ENCODE peak calls at places on chromosomes 16 and 17, in five cellular contexts. O is nucleus accumbens, B is AG04449, G is AG08395, Q is esophagus squamous epithelium. J is an unnamed sample.

GRCh38 chr17:30236807-30237206 is 1.3 kb upstream of the SLC6A4 start:
- DNase-seq in O (no peak), B (no peak), G (peak), Q (no peak), J (peak)

GRCh38 chr17:72387487-72387886 is 266.7 kb downstream of the SOX9 start:
- DNase-seq in O (no peak), B (no peak), G (peak), Q (no peak), J (no peak)

GRCh38 chr17:71188811-71189492 is 931.9 kb upstream of the SOX9 start:
- DNase-seq in O (no peak), B (peak), G (peak), Q (no peak), J (no peak)

GRCh38 chr17:80253631-80254395 is 6.8 kb upstream of the RNF213 start:
- DNase-seq in O (no peak), B (no peak), G (no peak), Q (no peak), J (no peak)

GRCh38 chr17:4215882-4216411 is 47.8 kb downstream of the ANKFY1 start:
- DNase-seq in O (no peak), B (no peak), G (no peak), Q (no peak), J (no peak)

GRCh38 chr16:59973966-59974365 is 1239.8 kb upstream of the GOT2 start:
- DNase-seq in O (no peak), B (no peak), G (no peak), Q (no peak), J (no peak)

GRCh38 chr16:13479549-13479948 is 440.4 kb upstream of the ERCC4 start:
- DNase-seq in O (no peak), B (no peak), G (no peak), Q (no peak), J (no peak)

GRCh38 chr16:74813109-74813641 is 38.6 kb upstream of the FA2H start:
- DNase-seq in O (no peak), B (no peak), G (peak), Q (no peak), J (peak)

GRCh38 chr16:79316004-79316458 is 284.5 kb downstream of the MAF start:
- DNase-seq in O (no peak), B (no peak), G (no peak), Q (no peak), J (no peak)

GRCh38 chr16:50520451-50521245 is 27.5 kb upstream of the NKD1 start:
- DNase-seq in O (peak), B (no peak), G (no peak), Q (no peak), J (peak)

GRCh38 chr16:80652441-80652840 is 111.6 kb downstream of the DYNLRB2 start:
- DNase-seq in O (no peak), B (no peak), G (no peak), Q (no peak), J (no peak)

GRCh38 chr17:50266384-50267073 is 7.7 kb upstream of the TMEM92 start:
- DNase-seq in O (no peak), B (no peak), G (peak), Q (no peak), J (no peak)

GRCh38 chr17:57009737-57010445 is 32.0 kb downstream of the SCPEP1 start:
- DNase-seq in O (no peak), B (no peak), G (peak), Q (no peak), J (peak)

GRCh38 chr17:29205047-29205446 is 24.8 kb upstream of the MYO18A start:
- DNase-seq in O (no peak), B (no peak), G (no peak), Q (no peak), J (no peak)

GRCh38 chr17:2885751-2886150 is 89.5 kb downstream of the RAP1GAP2 start:
- DNase-seq in O (no peak), B (no peak), G (no peak), Q (no peak), J (no peak)

J was measured in frontal cortex.